ENCODE peak calls at places on chromosomes 2 and 18, in ten cellular contexts. Q is transverse colon; A is CD8-positive, alpha-beta memory T cell; I is kidney epithelial cell; T is BJ; W is dorsolateral prefrontal cortex; F is IMR-90; R is WERI-Rb-1; P is heart left ventricle; Z is epithelial cell of proximal tubule. X is an unnamed sample.

GRCh38 chr2:159029936-159030335 is 61.5 kb downstream of the TANC1 start:
- DNase-seq in Q (no peak), A (no peak), I (no peak), T (no peak), W (no peak), F (no peak), R (no peak), P (no peak), Z (no peak), X (no peak)

GRCh38 chr2:7011376-7012083 is 94.3 kb downstream of the RNF144A start:
- DNase-seq in Q (no peak), A (no peak), I (no peak), T (peak; percentile 84), W (no peak), F (no peak), R (no peak), P (no peak), Z (no peak), X (peak; percentile 95)

GRCh38 chr18:8826971-8827370 is 121.6 kb downstream of the MTCL1 start:
- DNase-seq in Q (no peak), A (no peak), I (no peak), T (no peak), W (no peak), F (no peak), R (no peak), P (no peak), Z (no peak), X (no peak)

GRCh38 chr2:177552414-177553175 is 160.0 kb downstream of the AGPS start:
- DNase-seq in Q (peak; percentile 89), A (peak; percentile 96), I (peak; percentile 57), T (peak; percentile 38), W (peak; percentile 90), F (peak; percentile 88), R (peak; percentile 90), P (peak; percentile 90), Z (peak; percentile 59), X (peak; percentile 49)

GRCh38 chr2:12896283-12897014 is 179.7 kb downstream of the TRIB2 start:
- DNase-seq in Q (no peak), A (no peak), I (no peak), T (no peak), W (no peak), F (no peak), R (no peak), P (no peak), Z (no peak), X (no peak)

GRCh38 chr2:240775911-240776310 is 44.1 kb downstream of the KIF1A start:
- DNase-seq in Q (no peak), A (no peak), I (no peak), T (no peak), W (no peak), F (no peak), R (no peak), P (peak; percentile 55), Z (no peak), X (no peak)

GRCh38 chr2:215356334-215356947 is 44.6 kb downstream of the ATIC start:
- DNase-seq in Q (no peak), A (no peak), I (no peak), T (no peak), W (no peak), F (no peak), R (no peak), P (no peak), Z (no peak), X (peak; percentile 47)

GRCh38 chr2:38245114-38245641 is 131.9 kb downstream of the ATL2 start:
- DNase-seq in Q (no peak), A (no peak), I (peak; percentile 21), T (no peak), W (no peak), F (peak; percentile 5), R (no peak), P (no peak), Z (peak; percentile 32), X (no peak)

GRCh38 chr2:232970051-232970450 is 43.0 kb downstream of the NGEF start:
- DNase-seq in Q (no peak), A (no peak), I (no peak), T (no peak), W (no peak), F (no peak), R (no peak), P (no peak), Z (peak; percentile 19), X (no peak)

GRCh38 chr2:29628078-29628765 is 293.2 kb downstream of the ALK start:
- DNase-seq in Q (no peak), A (no peak), I (no peak), T (no peak), W (no peak), F (peak; percentile 50), R (no peak), P (no peak), Z (no peak), X (peak; percentile 13)

GRCh38 chr18:13558790-13559189 is 167.6 kb downstream of the FAM210A start:
- DNase-seq in Q (no peak), A (no peak), I (no peak), T (no peak), W (no peak), F (no peak), R (no peak), P (no peak), Z (no peak), X (no peak)

GRCh38 chr2:229661478-229661877 is 52.9 kb downstream of the DNER start:
- DNase-seq in Q (no peak), A (no peak), I (no peak), T (no peak), W (no peak), F (no peak), R (no peak), P (no peak), Z (no peak), X (no peak)

GRCh38 chr2:38697116-38697840 is 31.4 kb downstream of the GALM start:
- DNase-seq in Q (peak; percentile 21), A (no peak), I (no peak), T (no peak), W (no peak), F (no peak), R (no peak), P (no peak), Z (no peak), X (no peak)

GRCh38 chr18:3972291-3972985 is 482.7 kb downstream of the DLGAP1 start:
- DNase-seq in Q (no peak), A (no peak), I (no peak), T (no peak), W (no peak), F (peak; percentile 63), R (no peak), P (no peak), Z (no peak), X (no peak)

GRCh38 chr2:128440087-128440665 is 121.5 kb upstream of the HS6ST1 start:
- DNase-seq in Q (no peak), A (no peak), I (no peak), T (no peak), W (no peak), F (no peak), R (no peak), P (no peak), Z (no peak), X (no peak)

DNA sequence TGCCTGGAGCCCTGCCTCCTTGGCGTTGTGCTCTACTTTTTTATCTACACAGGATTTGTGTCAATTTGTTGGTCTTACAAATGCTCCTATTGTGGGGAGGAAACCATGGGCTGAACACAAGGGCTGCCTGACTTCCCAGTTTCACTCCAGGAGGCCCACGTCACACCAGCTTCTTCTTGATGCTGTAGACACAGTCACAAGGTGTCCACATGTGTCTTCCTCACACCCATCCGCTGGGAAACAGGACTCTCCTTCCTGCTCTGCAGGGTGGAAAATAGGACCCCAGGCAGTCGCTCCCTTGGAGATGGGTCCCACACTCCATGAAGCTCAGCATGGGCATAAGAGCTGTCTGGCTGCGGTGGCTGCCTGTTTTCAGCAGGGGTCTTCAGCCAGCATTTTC is 468.2 kb downstream of the EPHA4 start:
- DNase-seq in Q (no peak), A (no peak), I (no peak), T (no peak), W (peak; percentile 43), F (no peak), R (no peak), P (peak; percentile 28), Z (no peak), X (no peak)
- H3K4me3 ChIP-seq in Q (no peak overlapping the region), A (no peak overlapping the region), I (no peak overlapping the region), T (no peak overlapping the region), W (peak overlapping the region; percentile 41), F (no peak overlapping the region), R (no peak overlapping the region), P (peak overlapping the region; percentile 17), Z (no peak overlapping the region), X (no peak overlapping the region)

GRCh38 chr2:80112790-80113189 is 191.8 kb downstream of the LRRTM1 start:
- DNase-seq in Q (no peak), A (no peak), I (no peak), T (no peak), W (no peak), F (no peak), R (no peak), P (no peak), Z (no peak), X (no peak)
- H3K4me3 ChIP-seq in Q (no peak overlapping the region), A (no peak overlapping the region), I (no peak overlapping the region), T (no peak overlapping the region), W (no peak overlapping the region), F (no peak overlapping the region), R (no peak overlapping the region), P (no peak overlapping the region), Z (no peak overlapping the region), X (no peak overlapping the region)

DNA sequence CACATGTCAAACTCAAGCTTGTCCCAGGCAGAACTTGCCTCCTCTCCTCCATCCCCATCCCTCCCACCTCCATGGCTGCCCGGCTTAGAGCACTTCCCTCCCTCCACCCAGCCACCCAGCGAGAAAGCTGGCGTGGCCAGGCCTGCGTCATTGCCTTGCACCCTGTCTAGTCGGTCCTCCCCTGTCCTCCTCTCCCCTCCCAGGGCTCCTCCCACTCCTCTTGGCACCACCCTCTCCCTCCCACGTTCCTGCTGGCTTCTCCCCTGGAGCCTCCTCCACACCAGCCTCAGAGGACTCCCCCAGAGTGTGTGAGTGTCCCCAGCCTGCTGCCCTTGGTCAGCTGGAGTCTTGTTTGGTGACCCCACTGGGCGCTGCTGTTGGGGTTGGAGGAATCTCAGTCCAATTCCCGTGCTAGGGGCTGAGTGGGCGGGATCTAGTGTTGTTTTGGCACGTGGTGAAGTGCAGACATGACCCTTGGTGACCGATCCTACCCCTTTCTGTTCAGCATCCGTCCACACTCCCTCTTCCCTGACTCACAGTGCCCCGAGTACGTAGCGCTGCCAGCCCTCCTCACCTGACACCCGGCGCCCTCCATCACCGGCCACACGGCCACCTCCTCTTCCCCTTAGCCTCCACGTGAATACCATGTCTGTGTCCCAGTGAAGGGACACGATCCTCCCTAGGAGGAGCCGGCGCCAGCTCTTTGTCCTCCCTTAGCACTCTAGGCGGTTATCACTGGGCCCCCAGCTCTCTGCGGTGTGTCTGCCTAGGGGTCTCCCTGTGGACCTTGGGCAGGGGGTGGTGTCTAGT is 41.4 kb downstream of the ATP6V1C2 start:
- DNase-seq in Q (no peak), A (no peak), I (no peak), T (no peak), W (no peak), F (peak; percentile 7), R (no peak), P (peak; percentile 82), Z (no peak), X (no peak)
- H3K4me3 ChIP-seq in Q (no peak overlapping the region), A (no peak overlapping the region), I (no peak overlapping the region), T (no peak overlapping the region), W (no peak overlapping the region), F (no peak overlapping the region), R (no peak overlapping the region), P (no peak overlapping the region), Z (no peak overlapping the region), X (no peak overlapping the region)

DNA sequence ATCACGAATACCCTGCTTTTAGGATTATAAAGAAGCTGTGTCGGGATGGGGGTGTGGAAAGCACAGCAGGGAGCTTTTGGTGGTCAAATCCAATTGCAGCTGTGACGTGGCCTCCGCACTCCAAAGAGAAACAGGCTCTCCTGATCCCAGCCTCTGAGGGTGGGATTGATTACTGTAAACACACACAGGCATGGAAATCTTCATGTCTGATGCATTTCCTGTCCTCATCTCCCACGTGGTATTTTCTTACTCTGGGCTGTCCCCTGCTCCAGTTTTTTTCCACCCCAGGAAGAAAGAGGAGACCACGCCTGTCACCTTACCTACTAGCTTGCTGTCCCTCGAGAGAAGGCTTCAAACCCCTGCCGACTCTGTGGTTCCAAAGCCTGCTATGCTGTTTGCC is 22.7 kb downstream of the RNF152 start:
- DNase-seq in Q (no peak), A (no peak), I (no peak), T (no peak), W (no peak), F (peak; percentile 92), R (no peak), P (no peak), Z (no peak), X (peak; percentile 52)
- H3K4me3 ChIP-seq in Q (no peak overlapping the region), A (no peak overlapping the region), I (no peak overlapping the region), T (no peak overlapping the region), W (no peak overlapping the region), F (no peak overlapping the region), R (no peak overlapping the region), P (no peak overlapping the region), Z (no peak overlapping the region), X (no peak overlapping the region)

X was measured in skeletal muscle cell.